ENCODE peak calls at places on chromosome 3, in nine cellular contexts. C is B cell; L is NB4; O is adrenal gland; W is AG04450; H is left ventricle myocardium inferior; F is HEK293T; X is memory B cell; V is CD4-positive, alpha-beta memory T cell. I is an unnamed sample.

GRCh38 chr3:153903430-153903829 is 217.8 kb upstream of the ARHGEF26 start:
- DNase-seq in C (no peak), L (peak), O (no peak), W (no peak), H (no peak), F (peak), X (no peak), V (no peak), I (no peak)

GRCh38 chr3:53709856-53710674 is 136.2 kb downstream of the CHDH start:
- DNase-seq in C (peak), L (peak), O (peak), W (peak), H (peak), F (peak), X (peak), V (peak), I (peak)

GRCh38 chr3:121681792-121682191 is 21.1 kb upstream of the HCLS1 start:
- DNase-seq in C (no peak), L (no peak), O (no peak), W (no peak), H (no peak), F (no peak), X (no peak), V (no peak), I (no peak)

GRCh38 chr3:155760653-155761052 is 15.8 kb upstream of the PLCH1 start:
- DNase-seq in C (no peak), L (no peak), O (no peak), W (no peak), H (no peak), F (no peak), X (no peak), V (no peak), I (no peak)

GRCh38 chr3:192825657-192826200 is 91.9 kb downstream of the MB21D2 start:
- DNase-seq in C (no peak), L (peak), O (no peak), W (no peak), H (no peak), F (no peak), X (no peak), V (no peak), I (peak)

GRCh38 chr3:164023480-164023879 is 1054.8 kb downstream of the SI start:
- DNase-seq in C (no peak), L (no peak), O (no peak), W (no peak), H (no peak), F (no peak), X (no peak), V (no peak), I (no peak)

GRCh38 chr3:99825239-99825638 is 7.6 kb downstream of the CMSS1 start:
- DNase-seq in C (no peak), L (peak), O (no peak), W (no peak), H (no peak), F (no peak), X (no peak), V (no peak), I (peak)

GRCh38 chr3:24508423-24508839 is 13.8 kb upstream of the THRB start:
- DNase-seq in C (no peak), L (no peak), O (no peak), W (no peak), H (no peak), F (no peak), X (no peak), V (no peak), I (no peak)

GRCh38 chr3:188671941-188672340 is 499.8 kb upstream of the TPRG1 start:
- DNase-seq in C (no peak), L (no peak), O (no peak), W (no peak), H (no peak), F (no peak), X (no peak), V (no peak), I (peak)

GRCh38 chr3:24562874-24563273 is 68.2 kb upstream of the THRB start:
- DNase-seq in C (no peak), L (no peak), O (no peak), W (no peak), H (no peak), F (no peak), X (no peak), V (no peak), I (no peak)

GRCh38 chr3:106431698-106432097 is 562.9 kb upstream of the CBLB start:
- DNase-seq in C (no peak), L (no peak), O (no peak), W (no peak), H (no peak), F (no peak), X (no peak), V (no peak), I (no peak)

GRCh38 chr3:24294150-24294549 is 200.5 kb downstream of the THRB start:
- DNase-seq in C (no peak), L (no peak), O (no peak), W (no peak), H (no peak), F (no peak), X (no peak), V (no peak), I (no peak)

GRCh38 chr3:101042996-101043686 is 49.9 kb upstream of the ABI3BP start:
- DNase-seq in C (no peak), L (no peak), O (no peak), W (no peak), H (no peak), F (no peak), X (no peak), V (no peak), I (no peak)

GRCh38 chr3:80606073-80606472 is 838.3 kb upstream of the ROBO1 start:
- DNase-seq in C (no peak), L (no peak), O (no peak), W (no peak), H (no peak), F (no peak), X (no peak), V (no peak), I (peak)

GRCh38 chr3:107221856-107222255 is 155.4 kb upstream of the CCDC54 start:
- DNase-seq in C (no peak), L (no peak), O (no peak), W (no peak), H (no peak), F (no peak), X (no peak), V (no peak), I (no peak)

GRCh38 chr3:6807967-6808588 is 52.8 kb upstream of the GRM7 start:
- DNase-seq in C (no peak), L (no peak), O (no peak), W (no peak), H (no peak), F (no peak), X (no peak), V (no peak), I (no peak)

GRCh38 chr3:164179110-164179774 is 899.1 kb downstream of the SI start:
- DNase-seq in C (no peak), L (no peak), O (no peak), W (no peak), H (no peak), F (no peak), X (no peak), V (no peak), I (no peak)

GRCh38 chr3:66405701-66406091 is 95.1 kb downstream of the LRIG1 start:
- DNase-seq in C (no peak), L (no peak), O (peak), W (peak), H (no peak), F (no peak), X (no peak), V (no peak), I (no peak)

GRCh38 chr3:46186856-46187700 is 21.0 kb downstream of the CCR1 start:
- DNase-seq in C (peak), L (peak), O (no peak), W (no peak), H (no peak), F (no peak), X (no peak), V (no peak), I (peak)

GRCh38 chr3:38454884-38455638 is 1.4 kb downstream of the ACVR2B start:
- DNase-seq in C (peak), L (peak), O (peak), W (no peak), H (peak), F (peak), X (peak), V (peak), I (peak)

GRCh38 chr3:55587476-55587875 is 100.4 kb upstream of the WNT5A start:
- DNase-seq in C (no peak), L (no peak), O (no peak), W (no peak), H (no peak), F (peak), X (no peak), V (no peak), I (no peak)

GRCh38 chr3:138914870-138915502 is 32.0 kb downstream of the FOXL2 start:
- DNase-seq in C (no peak), L (peak), O (no peak), W (no peak), H (no peak), F (no peak), X (no peak), V (no peak), I (no peak)

GRCh38 chr3:150945226-150945625 is 27.3 kb downstream of the CLRN1 start:
- DNase-seq in C (no peak), L (no peak), O (peak), W (no peak), H (no peak), F (no peak), X (no peak), V (no peak), I (no peak)

GRCh38 chr3:6025032-6025431 is 835.9 kb upstream of the GRM7 start:
- DNase-seq in C (no peak), L (no peak), O (no peak), W (no peak), H (no peak), F (no peak), X (no peak), V (no peak), I (no peak)

GRCh38 chr3:194481103-194481502 is 5.7 kb downstream of the ATP13A3 start:
- DNase-seq in C (no peak), L (peak), O (no peak), W (no peak), H (no peak), F (no peak), X (no peak), V (no peak), I (no peak)

GRCh38 chr3:150300847-150301517 is 107.1 kb upstream of the TSC22D2 start:
- DNase-seq in C (no peak), L (no peak), O (no peak), W (no peak), H (no peak), F (no peak), X (no peak), V (no peak), I (no peak)

I was measured in KBM-7.